ENCODE peak calls at places on chromosomes 1 and 21, in six cellular contexts. One of them, this sample, is unnamed.

GRCh38 chr1:41245659-41246058 is 3.6 kb upstream of the SCMH1 start:
- DNase-seq in C1 segment of cervical spinal cord: no peak
- DNase-seq in occipital lobe: no peak
- DNase-seq in foreskin fibroblast: no peak
- DNase-seq in brain microvascular endothelial cell: no peak
- DNase-seq in activated CD4-positive, CD25-positive, alpha-beta regulatory T cell: no peak
- DNase-seq in this sample: no peak

GRCh38 chr1:110610084-110610483 is 3.9 kb upstream of the KCNA2 start:
- DNase-seq in C1 segment of cervical spinal cord: no peak
- DNase-seq in occipital lobe: no peak
- DNase-seq in foreskin fibroblast: no peak
- DNase-seq in brain microvascular endothelial cell: no peak
- DNase-seq in activated CD4-positive, CD25-positive, alpha-beta regulatory T cell: no peak
- DNase-seq in this sample: no peak

GRCh38 chr1:163758977-163759670 is 437.4 kb downstream of the NUF2 start:
- DNase-seq in C1 segment of cervical spinal cord: no peak
- DNase-seq in occipital lobe: no peak
- DNase-seq in foreskin fibroblast: no peak
- DNase-seq in brain microvascular endothelial cell: peak
- DNase-seq in activated CD4-positive, CD25-positive, alpha-beta regulatory T cell: no peak
- DNase-seq in this sample: no peak

GRCh38 chr1:13797397-13797796 is 97.4 kb downstream of the PRDM2 start:
- DNase-seq in C1 segment of cervical spinal cord: no peak
- DNase-seq in occipital lobe: no peak
- DNase-seq in foreskin fibroblast: no peak
- DNase-seq in brain microvascular endothelial cell: no peak
- DNase-seq in activated CD4-positive, CD25-positive, alpha-beta regulatory T cell: no peak
- DNase-seq in this sample: no peak

GRCh38 chr21:38227401-38227800 is 29.4 kb upstream of the KCNJ15 start:
- DNase-seq in C1 segment of cervical spinal cord: no peak
- DNase-seq in occipital lobe: no peak
- DNase-seq in foreskin fibroblast: no peak
- DNase-seq in brain microvascular endothelial cell: no peak
- DNase-seq in activated CD4-positive, CD25-positive, alpha-beta regulatory T cell: no peak
- DNase-seq in this sample: no peak

GRCh38 chr21:35239811-35240219 is 190.7 kb upstream of the RUNX1 start:
- DNase-seq in C1 segment of cervical spinal cord: no peak
- DNase-seq in occipital lobe: no peak
- DNase-seq in foreskin fibroblast: no peak
- DNase-seq in brain microvascular endothelial cell: no peak
- DNase-seq in activated CD4-positive, CD25-positive, alpha-beta regulatory T cell: no peak
- DNase-seq in this sample: no peak

GRCh38 chr21:36491191-36491916 is 11.4 kb upstream of the CLDN14 start:
- DNase-seq in C1 segment of cervical spinal cord: no peak
- DNase-seq in occipital lobe: no peak
- DNase-seq in foreskin fibroblast: peak
- DNase-seq in brain microvascular endothelial cell: peak
- DNase-seq in activated CD4-positive, CD25-positive, alpha-beta regulatory T cell: no peak
- DNase-seq in this sample: no peak

GRCh38 chr1:56978819-56979218 is 13.0 kb upstream of the C8B start:
- DNase-seq in C1 segment of cervical spinal cord: no peak
- DNase-seq in occipital lobe: no peak
- DNase-seq in foreskin fibroblast: no peak
- DNase-seq in brain microvascular endothelial cell: no peak
- DNase-seq in activated CD4-positive, CD25-positive, alpha-beta regulatory T cell: no peak
- DNase-seq in this sample: no peak

GRCh38 chr1:207282496-207283380 is 38.7 kb upstream of the CD55 start:
- DNase-seq in C1 segment of cervical spinal cord: no peak
- DNase-seq in occipital lobe: no peak
- DNase-seq in foreskin fibroblast: no peak
- DNase-seq in brain microvascular endothelial cell: no peak
- DNase-seq in activated CD4-positive, CD25-positive, alpha-beta regulatory T cell: no peak
- DNase-seq in this sample: no peak

GRCh38 chr1:225449261-225449660 is 21.4 kb upstream of the LBR start:
- DNase-seq in C1 segment of cervical spinal cord: no peak
- DNase-seq in occipital lobe: no peak
- DNase-seq in foreskin fibroblast: no peak
- DNase-seq in brain microvascular endothelial cell: no peak
- DNase-seq in activated CD4-positive, CD25-positive, alpha-beta regulatory T cell: no peak
- DNase-seq in this sample: no peak

GRCh38 chr1:176837708-176838107 is 326.8 kb downstream of the ASTN1 start:
- DNase-seq in C1 segment of cervical spinal cord: no peak
- DNase-seq in occipital lobe: no peak
- DNase-seq in foreskin fibroblast: no peak
- DNase-seq in brain microvascular endothelial cell: no peak
- DNase-seq in activated CD4-positive, CD25-positive, alpha-beta regulatory T cell: no peak
- DNase-seq in this sample: no peak

GRCh38 chr1:9009438-9010366 is 16.5 kb downstream of the SLC2A7 start:
- DNase-seq in C1 segment of cervical spinal cord: no peak
- DNase-seq in occipital lobe: no peak
- DNase-seq in foreskin fibroblast: peak
- DNase-seq in brain microvascular endothelial cell: peak
- DNase-seq in activated CD4-positive, CD25-positive, alpha-beta regulatory T cell: no peak
- DNase-seq in this sample: no peak

GRCh38 chr1:66261370-66261769 is 272.6 kb upstream of the SGIP1 start:
- DNase-seq in C1 segment of cervical spinal cord: no peak
- DNase-seq in occipital lobe: no peak
- DNase-seq in foreskin fibroblast: no peak
- DNase-seq in brain microvascular endothelial cell: no peak
- DNase-seq in activated CD4-positive, CD25-positive, alpha-beta regulatory T cell: no peak
- DNase-seq in this sample: no peak

GRCh38 chr1:36095760-36096405 is 7.2 kb downstream of the ADPRS start:
- DNase-seq in C1 segment of cervical spinal cord: no peak
- DNase-seq in occipital lobe: no peak
- DNase-seq in foreskin fibroblast: peak
- DNase-seq in brain microvascular endothelial cell: no peak
- DNase-seq in activated CD4-positive, CD25-positive, alpha-beta regulatory T cell: no peak
- DNase-seq in this sample: no peak

GRCh38 chr1:75723989-75724471 is 479 bp upstream of the ACADM start:
- DNase-seq in C1 segment of cervical spinal cord: no peak
- DNase-seq in occipital lobe: peak
- DNase-seq in foreskin fibroblast: peak
- DNase-seq in brain microvascular endothelial cell: peak
- DNase-seq in activated CD4-positive, CD25-positive, alpha-beta regulatory T cell: peak
- DNase-seq in this sample: peak

GRCh38 chr1:45490121-45490622 is 791 bp downstream of the TESK2 start:
- DNase-seq in C1 segment of cervical spinal cord: no peak
- DNase-seq in occipital lobe: no peak
- DNase-seq in foreskin fibroblast: peak
- DNase-seq in brain microvascular endothelial cell: no peak
- DNase-seq in activated CD4-positive, CD25-positive, alpha-beta regulatory T cell: no peak
- DNase-seq in this sample: no peak

GRCh38 chr1:26711777-26712176 is 16.0 kb downstream of the ARID1A start:
- DNase-seq in C1 segment of cervical spinal cord: no peak
- DNase-seq in occipital lobe: no peak
- DNase-seq in foreskin fibroblast: no peak
- DNase-seq in brain microvascular endothelial cell: no peak
- DNase-seq in activated CD4-positive, CD25-positive, alpha-beta regulatory T cell: no peak
- DNase-seq in this sample: no peak

GRCh38 chr1:110463695-110464094 is 12.7 kb downstream of the PROK1 start:
- DNase-seq in C1 segment of cervical spinal cord: no peak
- DNase-seq in occipital lobe: no peak
- DNase-seq in foreskin fibroblast: peak
- DNase-seq in brain microvascular endothelial cell: no peak
- DNase-seq in activated CD4-positive, CD25-positive, alpha-beta regulatory T cell: no peak
- DNase-seq in this sample: no peak